ENCODE peak calls at places on chromosomes 3 and 15, in seven cellular contexts. T is NCI-H774; D is left ventricle myocardium inferior; X is brain microvascular endothelial cell; K is OCI-LY7; I is CD4-positive, alpha-beta T cell; M is GM12892. P is an unnamed sample.

GRCh38 chr3:140834266-140835037 is 107.2 kb upstream of the SLC25A36 start:
- DNase-seq in D (no peak), K (no peak), M (no peak), I (no peak), T (no peak), X (peak), P (no peak)

GRCh38 chr15:60448668-60449360 is 30.1 kb downstream of the ICE2 start:
- DNase-seq in D (no peak), T (no peak), I (no peak), M (no peak), K (no peak), X (no peak), P (no peak)

GRCh38 chr15:57138260-57138895 is 219.9 kb downstream of the TCF12 start:
- DNase-seq in I (no peak), X (peak), M (no peak), K (peak), T (peak), D (no peak), P (no peak)

GRCh38 chr3:157494581-157495281 is 8.5 kb downstream of the VEPH1 start:
- DNase-seq in K (no peak), M (no peak), X (no peak), I (no peak), D (no peak), T (no peak), P (no peak)

GRCh38 chr15:40278026-40278425 is 4.8 kb downstream of the ANKRD63 start:
- DNase-seq in M (no peak), X (no peak), D (no peak), K (no peak), T (no peak), I (no peak), P (no peak)

GRCh38 chr3:23209103-23209502 is 6.0 kb downstream of the UBE2E2 start:
- DNase-seq in M (no peak), D (no peak), T (no peak), K (no peak), I (no peak), X (no peak), P (no peak)

GRCh38 chr15:94182883-94183282 is 48.5 kb upstream of the MCTP2 start:
- DNase-seq in K (no peak), D (no peak), T (no peak), X (no peak), I (no peak), M (no peak), P (no peak)

GRCh38 chr15:38524156-38524555 is 40.5 kb downstream of the RASGRP1 start:
- DNase-seq in M (no peak), T (no peak), X (no peak), K (no peak), D (no peak), I (no peak), P (no peak)

GRCh38 chr3:55164876-55165275 is 237.0 kb upstream of the LRTM1 start:
- DNase-seq in X (no peak), M (no peak), I (no peak), K (no peak), T (no peak), D (no peak), P (no peak)

GRCh38 chr3:33920511-33920910 is 122.1 kb downstream of the PDCD6IP start:
- DNase-seq in K (no peak), D (no peak), X (no peak), T (no peak), M (no peak), I (no peak), P (no peak)

GRCh38 chr3:188220988-188221818 is 67.2 kb downstream of the LPP start:
- DNase-seq in K (no peak), T (no peak), I (no peak), D (no peak), X (peak), M (no peak), P (no peak)